ENCODE peak calls at places on chromosomes 12 and 14, in seven cellular contexts. One of them, this sample, is unnamed.

GRCh38 chr12:117151195-117152031 is 38.9 kb downstream of the FBXO21 start:
- DNase-seq in H9: peak; percentile 92
- DNase-seq in IMR-90: peak; percentile 41
- DNase-seq in trophoblast cell: peak; percentile 80
- DNase-seq in mesenchymal stem cell: peak; percentile 57
- DNase-seq in mesendoderm: peak; percentile 88
- DNase-seq in H1: peak; percentile 90
- DNase-seq in this sample: peak; percentile 70

GRCh38 chr12:117365072-117365616 is 3.7 kb upstream of the NOS1 start:
- DNase-seq in H9: no peak
- DNase-seq in IMR-90: no peak
- DNase-seq in trophoblast cell: no peak
- DNase-seq in mesenchymal stem cell: no peak
- DNase-seq in mesendoderm: no peak
- DNase-seq in H1: no peak
- DNase-seq in this sample: no peak

GRCh38 chr14:55536208-55536708 is 43.7 kb upstream of the KTN1 start:
- DNase-seq in H9: no peak
- DNase-seq in IMR-90: no peak
- DNase-seq in trophoblast cell: no peak
- DNase-seq in mesenchymal stem cell: no peak
- DNase-seq in mesendoderm: peak; percentile 8
- DNase-seq in H1: no peak
- DNase-seq in this sample: no peak

GRCh38 chr12:32302218-32302826 is 97.0 kb upstream of the FGD4 start:
- DNase-seq in H9: peak; percentile 72
- DNase-seq in IMR-90: no peak
- DNase-seq in trophoblast cell: peak; percentile 17
- DNase-seq in mesenchymal stem cell: no peak
- DNase-seq in mesendoderm: peak; percentile 83
- DNase-seq in H1: no peak
- DNase-seq in this sample: no peak

GRCh38 chr14:34052658-34053014 is 101.8 kb upstream of the EGLN3 start:
- DNase-seq in H9: peak; percentile 39
- DNase-seq in IMR-90: no peak
- DNase-seq in trophoblast cell: peak; percentile 99
- DNase-seq in mesenchymal stem cell: peak; percentile 86
- DNase-seq in mesendoderm: peak; percentile 80
- DNase-seq in H1: no peak
- DNase-seq in this sample: no peak

GRCh38 chr12:120592121-120593049 is 11.2 kb upstream of the POP5 start:
- DNase-seq in H9: no peak
- DNase-seq in IMR-90: no peak
- DNase-seq in trophoblast cell: no peak
- DNase-seq in mesenchymal stem cell: no peak
- DNase-seq in mesendoderm: no peak
- DNase-seq in H1: no peak
- DNase-seq in this sample: no peak

GRCh38 chr12:5369298-5369697 is 62.6 kb upstream of the NTF3 start:
- DNase-seq in H9: no peak
- DNase-seq in IMR-90: no peak
- DNase-seq in trophoblast cell: no peak
- DNase-seq in mesenchymal stem cell: no peak
- DNase-seq in mesendoderm: no peak
- DNase-seq in H1: no peak
- DNase-seq in this sample: no peak

GRCh38 chr12:92208613-92209121 is 63.0 kb upstream of the BTG1 start:
- DNase-seq in H9: no peak
- DNase-seq in IMR-90: peak; percentile 31
- DNase-seq in trophoblast cell: peak; percentile 35
- DNase-seq in mesenchymal stem cell: peak; percentile 73
- DNase-seq in mesendoderm: peak; percentile 19
- DNase-seq in H1: no peak
- DNase-seq in this sample: no peak

GRCh38 chr12:117525766-117526165 is 164.3 kb upstream of the NOS1 start:
- DNase-seq in H9: no peak
- DNase-seq in IMR-90: no peak
- DNase-seq in trophoblast cell: no peak
- DNase-seq in mesenchymal stem cell: no peak
- DNase-seq in mesendoderm: no peak
- DNase-seq in H1: no peak
- DNase-seq in this sample: no peak

GRCh38 chr12:29691146-29691854 is 92.4 kb downstream of the TMTC1 start:
- DNase-seq in H9: peak; percentile 56
- DNase-seq in IMR-90: no peak
- DNase-seq in trophoblast cell: peak; percentile 2
- DNase-seq in mesenchymal stem cell: no peak
- DNase-seq in mesendoderm: peak; percentile 70
- DNase-seq in H1: no peak
- DNase-seq in this sample: no peak
- H4K8ac ChIP-seq in H9: no peak overlapping the region
- H4K8ac ChIP-seq in IMR-90: no peak overlapping the region
- H4K8ac ChIP-seq in trophoblast cell: peak overlapping the region; percentile 28
- H4K8ac ChIP-seq in mesenchymal stem cell: no peak overlapping the region
- H4K8ac ChIP-seq in mesendoderm: no peak overlapping the region
- H4K8ac ChIP-seq in H1: no peak overlapping the region
- H4K8ac ChIP-seq in this sample: peak overlapping the region; percentile 17

DNA sequence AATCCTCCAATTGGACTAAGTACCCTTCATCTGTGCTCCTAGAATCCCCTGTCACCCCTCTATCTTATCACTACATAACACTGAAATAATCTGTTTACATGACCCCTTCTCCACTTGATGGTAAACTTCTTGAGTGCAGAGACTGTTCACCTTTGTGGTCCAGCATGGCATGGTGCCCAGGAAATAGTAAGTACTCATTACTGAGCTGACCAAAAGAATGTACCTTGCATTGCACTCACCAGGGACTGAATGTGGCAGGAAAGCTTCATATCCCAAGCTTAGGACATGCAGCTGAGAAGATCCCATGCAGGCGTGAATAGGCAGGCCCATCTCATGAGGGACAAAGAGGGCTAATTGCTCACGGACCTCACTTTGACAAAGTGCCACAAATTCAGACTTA is 1.4 kb upstream of the GARIN2 start:
- DNase-seq in H9: no peak
- DNase-seq in IMR-90: peak; percentile 86
- DNase-seq in trophoblast cell: no peak
- DNase-seq in mesenchymal stem cell: peak; percentile 55
- DNase-seq in mesendoderm: no peak
- DNase-seq in H1: no peak
- DNase-seq in this sample: no peak
- H3K4me1 ChIP-seq in H9: no peaks in the 10 kb centered on the region
- H3K4me1 ChIP-seq in IMR-90: peaks cover 11% of the 10 kb centered on the region
- H3K4me1 ChIP-seq in trophoblast cell: peaks cover 7% of the 10 kb centered on the region
- H3K4me1 ChIP-seq in mesenchymal stem cell: peaks cover 7% of the 10 kb centered on the region
- H3K4me1 ChIP-seq in mesendoderm: no peaks in the 10 kb centered on the region
- H3K4me1 ChIP-seq in H1: no peaks in the 10 kb centered on the region
- H3K4me1 ChIP-seq in this sample: peaks cover 8% of the 10 kb centered on the region

GRCh38 chr14:62706217-62706616 is 339.0 kb downstream of the KCNH5 start:
- DNase-seq in H9: no peak
- DNase-seq in IMR-90: peak; percentile 24
- DNase-seq in trophoblast cell: no peak
- DNase-seq in mesenchymal stem cell: no peak
- DNase-seq in mesendoderm: no peak
- DNase-seq in H1: no peak
- DNase-seq in this sample: no peak
- H4K8ac ChIP-seq in H9: no peak overlapping the region
- H4K8ac ChIP-seq in IMR-90: no peak overlapping the region
- H4K8ac ChIP-seq in trophoblast cell: no peak overlapping the region
- H4K8ac ChIP-seq in mesenchymal stem cell: no peak overlapping the region
- H4K8ac ChIP-seq in mesendoderm: no peak overlapping the region
- H4K8ac ChIP-seq in H1: no peak overlapping the region
- H4K8ac ChIP-seq in this sample: no peak overlapping the region

GRCh38 chr12:104672501-104673265 is 215.9 kb downstream of the CHST11 start:
- DNase-seq in H9: no peak
- DNase-seq in IMR-90: no peak
- DNase-seq in trophoblast cell: peak; percentile 40
- DNase-seq in mesenchymal stem cell: peak; percentile 40
- DNase-seq in mesendoderm: no peak
- DNase-seq in H1: no peak
- DNase-seq in this sample: no peak

GRCh38 chr12:104673294-104674062 is 216.7 kb downstream of the CHST11 start:
- DNase-seq in H9: no peak
- DNase-seq in IMR-90: no peak
- DNase-seq in trophoblast cell: peak; percentile 45
- DNase-seq in mesenchymal stem cell: peak; percentile 95
- DNase-seq in mesendoderm: no peak
- DNase-seq in H1: no peak
- DNase-seq in this sample: no peak

GRCh38 chr12:104672096-104672445 is 215.3 kb downstream of the CHST11 start:
- DNase-seq in H9: no peak
- DNase-seq in IMR-90: no peak
- DNase-seq in trophoblast cell: no peak
- DNase-seq in mesenchymal stem cell: no peak
- DNase-seq in mesendoderm: no peak
- DNase-seq in H1: no peak
- DNase-seq in this sample: no peak

GRCh38 chr12:104671407-104672095 is 214.8 kb downstream of the CHST11 start:
- DNase-seq in H9: no peak
- DNase-seq in IMR-90: peak; percentile 84
- DNase-seq in trophoblast cell: peak; percentile 68
- DNase-seq in mesenchymal stem cell: peak; percentile 98
- DNase-seq in mesendoderm: peak; percentile 87
- DNase-seq in H1: no peak
- DNase-seq in this sample: no peak

DNA sequence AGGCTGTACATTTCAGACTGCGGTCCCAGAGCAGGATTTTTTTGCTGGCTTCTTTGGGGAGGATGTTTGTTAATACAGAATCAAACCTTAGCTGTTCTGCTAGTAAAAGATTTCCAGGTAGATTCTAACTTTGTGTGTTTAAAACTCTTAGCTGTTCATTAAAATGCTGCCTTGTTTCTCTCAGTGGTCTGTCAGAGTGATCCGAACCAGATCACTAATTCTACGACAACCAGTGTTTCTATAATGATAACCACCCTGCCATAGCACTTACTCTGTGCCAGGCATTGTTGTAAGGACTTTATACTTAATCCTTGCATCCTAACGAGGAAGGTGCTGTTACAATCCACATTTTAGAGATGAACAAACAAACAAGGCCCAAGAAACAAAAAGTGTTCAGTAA is 217.3 kb downstream of the CHST11 start:
- DNase-seq in H9: no peak
- DNase-seq in IMR-90: no peak
- DNase-seq in trophoblast cell: no peak
- DNase-seq in mesenchymal stem cell: no peak
- DNase-seq in mesendoderm: no peak
- DNase-seq in H1: no peak
- DNase-seq in this sample: no peak
- H3K4me1 ChIP-seq in H9: peaks cover 4% of the 10 kb centered on the region
- H3K4me1 ChIP-seq in IMR-90: peaks cover 6% of the 10 kb centered on the region
- H3K4me1 ChIP-seq in trophoblast cell: peaks cover 21% of the 10 kb centered on the region
- H3K4me1 ChIP-seq in mesenchymal stem cell: peaks cover 24% of the 10 kb centered on the region
- H3K4me1 ChIP-seq in mesendoderm: peaks cover 12% of the 10 kb centered on the region
- H3K4me1 ChIP-seq in H1: peaks cover 9% of the 10 kb centered on the region
- H3K4me1 ChIP-seq in this sample: peaks cover 26% of the 10 kb centered on the region

DNA sequence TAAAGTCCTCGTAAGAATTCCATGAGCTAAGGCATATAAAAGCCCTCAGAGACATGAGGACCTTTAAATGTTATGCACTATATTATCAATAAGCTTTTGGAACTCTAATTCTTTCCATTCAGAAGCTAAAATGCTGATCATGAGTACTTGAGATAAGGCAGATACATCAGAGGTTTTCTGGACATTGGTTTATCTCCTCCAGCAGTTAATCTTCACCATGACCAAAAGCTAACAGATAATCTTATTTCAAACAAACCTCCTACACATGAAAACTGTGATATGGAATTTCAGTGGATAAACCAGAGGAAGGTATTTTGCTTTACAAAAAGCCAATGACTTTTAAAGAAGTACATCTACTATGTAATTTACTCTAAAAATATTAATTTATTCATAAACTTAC is 97.9 kb upstream of the BBS10 start:
- DNase-seq in H9: no peak
- DNase-seq in IMR-90: no peak
- DNase-seq in trophoblast cell: no peak
- DNase-seq in mesenchymal stem cell: no peak
- DNase-seq in mesendoderm: no peak
- DNase-seq in H1: no peak
- DNase-seq in this sample: no peak
- H4K8ac ChIP-seq in H9: no peak overlapping the region
- H4K8ac ChIP-seq in IMR-90: no peak overlapping the region
- H4K8ac ChIP-seq in trophoblast cell: no peak overlapping the region
- H4K8ac ChIP-seq in mesenchymal stem cell: no peak overlapping the region
- H4K8ac ChIP-seq in mesendoderm: no peak overlapping the region
- H4K8ac ChIP-seq in H1: no peak overlapping the region
- H4K8ac ChIP-seq in this sample: no peak overlapping the region

DNA sequence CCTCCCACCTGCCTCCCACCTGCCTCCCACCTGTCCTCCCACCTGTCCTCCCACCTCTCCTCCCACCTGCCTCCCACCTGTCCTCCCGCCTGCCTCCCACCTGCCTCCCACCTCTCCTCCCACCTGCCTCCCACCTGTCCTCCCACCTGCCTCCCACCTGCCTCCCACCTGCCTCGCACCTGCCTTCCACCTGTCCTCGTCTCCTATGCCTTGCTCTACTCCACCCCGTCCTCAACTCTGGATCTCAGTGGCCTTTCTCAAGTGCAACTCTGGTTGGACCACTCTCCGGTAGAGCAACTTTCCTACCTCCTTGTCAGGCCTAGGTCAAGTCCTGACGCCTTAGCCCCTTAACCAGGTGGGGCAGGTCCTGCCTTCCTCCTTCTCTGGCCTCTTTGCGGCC is 29.3 kb upstream of the PEX5 start:
- DNase-seq in H9: no peak
- DNase-seq in IMR-90: no peak
- DNase-seq in trophoblast cell: no peak
- DNase-seq in mesenchymal stem cell: no peak
- DNase-seq in mesendoderm: no peak
- DNase-seq in H1: no peak
- DNase-seq in this sample: no peak
- H3K4me1 ChIP-seq in H9: no peaks in the 10 kb centered on the region
- H3K4me1 ChIP-seq in IMR-90: no peaks in the 10 kb centered on the region
- H3K4me1 ChIP-seq in trophoblast cell: peaks cover 9% of the 10 kb centered on the region
- H3K4me1 ChIP-seq in mesenchymal stem cell: peaks cover 5% of the 10 kb centered on the region
- H3K4me1 ChIP-seq in mesendoderm: no peaks in the 10 kb centered on the region
- H3K4me1 ChIP-seq in H1: no peaks in the 10 kb centered on the region
- H3K4me1 ChIP-seq in this sample: no peaks in the 10 kb centered on the region

This sample was measured in neuronal stem cell.